ENCODE peak calls at places on chromosomes 12 and 14, in nine cellular contexts. U, B, Y, F, Q, R, D, W and V are unnamed samples.
A peak's percentile ranks its signal among the peaks of the same experiment; 100 is the strongest.

GRCh38 chr14:23612354-23612732 is 23.8 kb upstream of the DHRS2 start:
- DNase-seq in B (no peak), U (no peak), W (no peak), D (no peak), Y (no peak), R (no peak), F (no peak), Q (no peak), V (no peak)

GRCh38 chr14:100336618-100337530 is 13.7 kb downstream of the SLC25A47 start:
- DNase-seq in R (no peak), Q (no peak), F (no peak), W (no peak), B (no peak), Y (no peak), D (no peak), U (no peak), V (no peak)

GRCh38 chr14:91365552-91365951 is 52.1 kb downstream of the CCDC88C start:
- DNase-seq in W (no peak), D (no peak), U (no peak), Q (no peak), Y (no peak), R (no peak), F (no peak), B (no peak), V (no peak)

GRCh38 chr12:127334924-127335644 is 931.9 kb upstream of the TMEM132C start:
- DNase-seq in B (no peak), F (no peak), Q (no peak), R (no peak), U (no peak), Y (no peak), W (no peak), D (no peak), V (no peak)

GRCh38 chr12:12272869-12273268 is 6.0 kb upstream of the LRP6 start:
- DNase-seq in Q (no peak), R (no peak), F (no peak), W (no peak), U (peak; percentile 82), D (no peak), Y (no peak), B (no peak), V (no peak)

GRCh38 chr12:49476091-49476490 is 62.7 kb upstream of the KCNH3 start:
- DNase-seq in D (no peak), F (no peak), Y (no peak), U (no peak), Q (no peak), B (no peak), R (no peak), W (no peak), V (no peak)

GRCh38 chr14:24710403-24711063 is 76.5 kb upstream of the GZMB start:
- DNase-seq in U (peak; percentile 40), R (no peak), W (peak; percentile 37), D (peak; percentile 3), Q (peak; percentile 26), F (peak; percentile 59), B (peak; percentile 32), Y (peak; percentile 44), V (peak; percentile 19)

GRCh38 chr12:53223391-53224267 is 8.4 kb downstream of the RARG start:
- DNase-seq in U (peak; percentile 66), W (no peak), B (peak; percentile 51), F (no peak), R (peak; percentile 83), Q (no peak), Y (peak; percentile 43), D (no peak), V (no peak)

GRCh38 chr14:96039633-96040311 is 610 bp downstream of the C14orf132 start:
- DNase-seq in Y (no peak), F (peak; percentile 67), U (peak; percentile 27), B (no peak), R (peak; percentile 70), D (no peak), Q (peak; percentile 24), W (peak; percentile 34), V (no peak)

GRCh38 chr14:64702493-64703392 is 1.5 kb upstream of the PLEKHG3 start:
- DNase-seq in B (peak; percentile 25), U (no peak), Q (no peak), F (peak; percentile 72), W (peak; percentile 44), D (no peak), R (peak; percentile 64), Y (no peak), V (no peak)

GRCh38 chr12:114448618-114448933 is 42.6 kb upstream of the TBX5 start:
- DNase-seq in F (peak; percentile 86), B (no peak), Q (no peak), D (no peak), U (no peak), R (no peak), W (no peak), Y (no peak), V (no peak)

GRCh38 chr12:26010293-26010821 is 51.9 kb downstream of the RASSF8 start:
- DNase-seq in W (no peak), Y (no peak), U (peak; percentile 83), R (no peak), D (no peak), F (no peak), B (no peak), Q (no peak), V (no peak)
- H3K4me3 ChIP-seq in W (no peak overlapping the region), Y (no peak overlapping the region), U (no peak overlapping the region), R (no peak overlapping the region), D (no peak overlapping the region), F (no peak overlapping the region), B (no peak overlapping the region), Q (no peak overlapping the region), V (no peak overlapping the region)

DNA sequence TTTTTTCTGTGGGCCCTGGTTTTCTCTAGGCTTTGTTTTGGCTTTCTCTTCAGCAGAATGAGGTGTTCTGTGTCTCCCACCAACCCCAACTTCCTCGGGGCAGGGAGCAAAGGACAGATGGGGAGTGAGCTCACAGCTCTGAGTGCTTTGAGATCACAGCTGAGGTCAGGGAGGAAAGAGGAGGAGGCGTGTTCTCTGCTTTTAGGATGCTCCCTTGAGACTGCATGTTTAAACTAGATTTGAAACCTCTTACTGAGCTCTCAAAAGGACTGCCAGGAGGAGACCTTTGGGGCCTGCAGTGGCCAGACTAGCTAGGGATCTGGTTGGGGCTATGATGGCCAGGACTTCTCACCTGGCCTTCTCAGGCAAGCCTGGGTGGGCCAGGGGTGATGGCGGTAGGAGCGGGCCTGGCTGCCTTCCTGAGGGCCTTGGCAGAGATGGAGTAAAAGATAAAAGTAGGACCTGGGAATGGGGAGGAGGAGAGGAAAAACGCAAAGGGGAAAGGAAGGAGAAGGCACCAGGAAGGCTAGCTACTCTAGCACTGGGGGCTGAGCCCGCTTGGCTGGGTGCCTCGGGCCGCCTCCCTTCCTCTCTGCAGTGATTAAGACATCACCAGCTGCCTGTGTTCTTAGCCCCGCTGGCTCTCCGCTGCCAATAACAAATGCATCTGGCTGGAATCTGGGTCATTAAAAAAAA is 141.1 kb downstream of the TSPAN9 start:
- DNase-seq in D (no peak), B (no peak), Y (no peak), W (peak; percentile 93), F (peak; percentile 45), U (peak; percentile 76), R (peak; percentile 93), Q (no peak), V (peak; percentile 71)
- H3K4me3 ChIP-seq in D (no peak overlapping the region), B (no peak overlapping the region), Y (no peak overlapping the region), W (no peak overlapping the region), F (no peak overlapping the region), U (no peak overlapping the region), R (no peak overlapping the region), Q (no peak overlapping the region), V (no peak overlapping the region)

GRCh38 chr14:63474844-63475243 is 68.3 kb downstream of the PPP2R5E start:
- DNase-seq in Y (no peak), F (no peak), R (no peak), W (no peak), B (no peak), Q (no peak), U (no peak), D (no peak), V (no peak)

GRCh38 chr14:63480599-63480998 is 62.6 kb downstream of the PPP2R5E start:
- DNase-seq in W (no peak), Y (no peak), R (no peak), D (no peak), Q (no peak), B (no peak), U (no peak), F (no peak), V (no peak)

GRCh38 chr14:63478024-63478423 is 65.2 kb downstream of the PPP2R5E start:
- DNase-seq in B (no peak), R (no peak), W (no peak), Q (no peak), F (no peak), Y (no peak), U (no peak), D (no peak), V (no peak)

GRCh38 chr14:63475761-63476160 is 67.4 kb downstream of the PPP2R5E start:
- DNase-seq in B (no peak), D (no peak), Q (no peak), U (no peak), W (no peak), Y (no peak), R (no peak), F (no peak), V (no peak)

DNA sequence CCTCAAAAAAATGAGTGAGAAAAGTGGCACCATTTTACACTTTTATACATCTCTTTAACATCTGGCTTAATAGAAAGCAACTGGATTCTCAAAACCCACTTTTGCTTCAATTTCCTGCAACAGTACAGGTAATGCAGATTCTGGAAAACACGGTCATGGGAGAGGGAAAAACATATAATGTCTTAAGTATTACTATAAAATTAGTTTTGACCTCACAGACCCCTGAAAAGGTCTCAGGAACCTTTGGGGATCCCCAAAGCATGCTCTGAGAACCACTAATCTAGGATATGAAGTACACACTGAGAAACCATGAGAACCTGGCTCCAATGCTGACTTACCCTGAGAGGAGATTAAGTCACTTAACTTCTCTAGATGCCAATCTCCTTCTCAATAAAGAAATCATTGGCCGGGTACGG is 64.7 kb downstream of the PPP2R5E start:
- DNase-seq in W (no peak), Q (no peak), B (no peak), U (no peak), R (no peak), F (no peak), Y (no peak), D (no peak), V (no peak)
- H3K4me3 ChIP-seq in W (no peak overlapping the region), Q (no peak overlapping the region), B (no peak overlapping the region), U (no peak overlapping the region), R (no peak overlapping the region), F (no peak overlapping the region), Y (no peak overlapping the region), D (no peak overlapping the region), V (no peak overlapping the region)

DNA sequence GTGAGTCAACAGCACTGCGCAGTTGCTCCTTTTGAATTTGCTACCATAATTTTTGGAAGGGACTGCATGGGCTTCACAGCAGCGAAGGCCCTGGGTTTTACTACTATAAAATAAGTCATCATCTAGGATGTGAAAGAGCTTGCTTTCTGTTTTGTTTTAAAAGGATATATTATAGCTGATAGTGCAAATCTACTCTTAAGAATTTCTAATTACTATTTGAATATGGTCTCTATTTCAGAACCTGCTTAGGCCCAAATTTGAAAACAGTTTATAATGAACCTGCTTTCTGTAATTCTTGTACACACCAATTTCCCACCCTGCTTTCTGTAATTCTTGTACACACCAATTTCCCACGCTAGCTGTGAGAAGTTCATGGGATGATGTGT is 73.0 kb downstream of the SRGAP1 start:
- DNase-seq in U (no peak), B (no peak), Y (no peak), W (no peak), Q (no peak), R (no peak), F (no peak), D (no peak), V (no peak)
- H3K4me3 ChIP-seq in U (no peak overlapping the region), B (no peak overlapping the region), Y (no peak overlapping the region), W (no peak overlapping the region), Q (no peak overlapping the region), R (no peak overlapping the region), F (no peak overlapping the region), D (no peak overlapping the region), V (no peak overlapping the region)

GRCh38 chr12:77941396-77941795 is 110.7 kb downstream of the NAV3 start:
- DNase-seq in D (no peak), U (no peak), Y (no peak), R (no peak), W (no peak), B (no peak), Q (no peak), F (no peak), V (no peak)
- H3K4me3 ChIP-seq in D (peak overlapping the region; percentile 61), U (peak overlapping the region; percentile 68), Y (no peak overlapping the region), R (no peak overlapping the region), W (no peak overlapping the region), B (no peak overlapping the region), Q (peak overlapping the region; percentile 34), F (no peak overlapping the region), V (peak overlapping the region; percentile 43)